ENCODE peak calls at places on chromosomes 7 and 10, in ten cellular contexts. V, U, Z, W, D, B, L, A, E and O are unnamed samples.

GRCh38 chr10:117944676-117945447 is 101.9 kb downstream of the RAB11FIP2 start:
- DNase-seq in L (no peak), V (no peak), E (no peak), Z (no peak), U (no peak), B (no peak), W (no peak), D (no peak), A (no peak), O (no peak)

GRCh38 chr7:128827971-128828711 is 2.1 kb upstream of the FLNC start:
- DNase-seq in E (no peak), B (peak; percentile 79), U (no peak), D (no peak), V (peak; percentile 56), Z (no peak), L (peak; percentile 91), W (no peak), A (peak; percentile 88), O (peak; percentile 77)

GRCh38 chr10:29370612-29371092 is 81.8 kb downstream of the LYZL1 start:
- DNase-seq in B (no peak), D (no peak), U (no peak), V (no peak), L (no peak), Z (no peak), W (peak; percentile 8), E (no peak), A (no peak), O (no peak)

GRCh38 chr7:37031571-37032257 is 307.4 kb upstream of the AOAH start:
- DNase-seq in W (peak; percentile 97), D (peak; percentile 87), U (peak; percentile 73), Z (peak; percentile 21), L (peak; percentile 61), A (peak; percentile 100), B (peak; percentile 88), V (peak; percentile 76), E (peak; percentile 75), O (peak; percentile 94)

GRCh38 chr7:156356551-156356950 is 284.0 kb upstream of the RNF32 start:
- DNase-seq in Z (no peak), A (no peak), L (no peak), V (no peak), D (no peak), E (no peak), W (no peak), B (no peak), U (no peak), O (no peak)

GRCh38 chr10:17178006-17178405 is 23.5 kb downstream of the TRDMT1 start:
- DNase-seq in Z (no peak), D (no peak), L (no peak), A (no peak), B (no peak), W (no peak), V (no peak), E (no peak), U (no peak), O (no peak)

GRCh38 chr10:116597543-116597942 is 6.8 kb downstream of the PNLIPRP1 start:
- DNase-seq in V (no peak), D (no peak), W (no peak), L (no peak), E (no peak), B (no peak), A (no peak), U (peak; percentile 39), Z (no peak), O (no peak)

GRCh38 chr7:15199482-15199881 is 296.9 kb upstream of the DGKB start:
- DNase-seq in D (no peak), A (peak; percentile 1), Z (no peak), W (no peak), B (no peak), L (no peak), E (no peak), U (no peak), V (no peak), O (no peak)

DNA sequence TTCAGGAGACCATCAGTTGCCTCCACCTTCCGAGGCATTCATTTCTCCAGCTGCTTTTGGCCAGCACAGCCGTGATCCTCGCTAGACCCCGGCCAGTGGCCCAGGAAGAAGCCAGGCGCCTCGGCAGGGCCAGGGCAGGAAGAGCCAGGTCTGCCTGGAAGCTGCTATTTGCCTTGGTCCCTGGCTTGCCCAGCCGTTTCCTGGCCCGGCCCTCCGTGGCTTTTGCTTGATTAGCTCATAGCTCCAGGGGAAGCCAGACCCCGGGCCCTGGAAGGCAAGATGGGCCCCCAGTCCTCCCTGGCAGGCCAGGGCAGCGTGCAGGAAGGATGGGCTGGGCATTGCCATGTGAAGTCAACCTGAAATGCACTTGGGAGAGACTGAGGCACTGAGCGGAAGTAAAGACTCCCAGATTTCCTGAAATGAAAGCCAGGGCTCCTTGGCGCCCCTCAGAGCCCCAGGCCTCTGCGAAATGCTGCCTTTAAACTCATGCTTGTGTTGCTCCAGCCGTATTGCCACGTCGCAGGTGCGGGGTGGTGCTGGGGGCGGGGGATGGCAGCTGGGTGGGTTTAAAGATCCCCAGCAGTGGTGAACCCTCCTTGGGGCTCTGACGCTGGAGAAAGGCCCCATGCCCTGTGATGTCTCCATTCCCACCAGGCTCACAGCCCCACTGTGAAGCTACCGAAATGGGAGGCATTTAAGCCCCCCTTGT is 160.6 kb downstream of the GRK5 start:
- DNase-seq in U (no peak), V (no peak), A (no peak), D (no peak), W (no peak), Z (no peak), B (no peak), L (no peak), E (no peak), O (no peak)
- H3K27ac ChIP-seq in U (no peak overlapping the region), V (peak overlapping the region; percentile 48), A (peak overlapping the region; percentile 46), D (no peak overlapping the region), W (no peak overlapping the region), Z (no peak overlapping the region), B (peak overlapping the region; percentile 95), L (peak overlapping the region; percentile 73), E (no peak overlapping the region), O (no peak overlapping the region)

DNA sequence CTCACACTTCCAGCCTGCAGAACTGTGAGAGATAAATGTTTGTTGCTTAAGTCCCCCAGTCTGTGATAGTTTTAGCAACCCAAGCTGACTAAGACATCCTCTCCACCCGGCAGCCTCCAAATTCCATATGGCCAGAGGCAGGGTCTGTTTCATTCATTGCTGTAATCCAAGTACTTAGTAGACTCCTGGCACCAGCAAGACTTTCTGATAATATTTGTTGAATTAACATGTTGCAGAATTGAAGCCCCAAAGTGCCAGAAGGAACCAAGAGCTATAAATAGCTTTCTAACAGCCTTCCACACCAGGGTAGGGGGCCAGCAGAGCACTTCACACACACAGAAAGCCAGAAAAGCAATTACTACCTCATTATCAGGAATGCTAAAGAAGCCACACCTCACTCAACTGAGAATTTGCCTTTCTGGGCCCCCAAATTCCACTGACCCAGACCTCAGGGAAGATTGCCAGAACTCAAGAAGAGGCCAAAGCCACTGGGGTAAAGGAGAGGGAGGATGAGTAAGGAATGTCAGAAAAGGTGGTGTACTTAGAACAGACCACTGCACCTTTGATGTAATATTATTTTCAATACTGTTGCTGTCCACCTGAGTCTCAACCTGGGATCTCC is 5.7 kb downstream of the NOD1 start:
- DNase-seq in L (no peak), D (no peak), B (no peak), V (no peak), E (no peak), W (no peak), A (peak; percentile 70), U (no peak), Z (no peak), O (no peak)
- H3K27ac ChIP-seq in L (no peak overlapping the region), D (no peak overlapping the region), B (peak overlapping the region; percentile 99), V (peak overlapping the region; percentile 30), E (no peak overlapping the region), W (no peak overlapping the region), A (no peak overlapping the region), U (no peak overlapping the region), Z (no peak overlapping the region), O (no peak overlapping the region)

GRCh38 chr10:113007343-113007771 is 57.3 kb downstream of the TCF7L2 start:
- DNase-seq in L (no peak), A (no peak), B (no peak), W (no peak), E (no peak), D (no peak), Z (peak; percentile 15), U (no peak), V (no peak), O (no peak)

GRCh38 chr10:113006656-113007342 is 56.8 kb downstream of the TCF7L2 start:
- DNase-seq in A (no peak), W (no peak), E (no peak), L (no peak), D (no peak), U (no peak), V (no peak), Z (no peak), B (no peak), O (no peak)

GRCh38 chr10:113004219-113004618 is 54.2 kb downstream of the TCF7L2 start:
- DNase-seq in A (no peak), Z (no peak), L (no peak), W (no peak), B (no peak), V (no peak), E (no peak), U (no peak), D (no peak), O (no peak)

GRCh38 chr10:113003032-113003431 is 53.0 kb downstream of the TCF7L2 start:
- DNase-seq in W (no peak), Z (no peak), D (no peak), V (no peak), E (no peak), A (no peak), B (no peak), L (no peak), U (no peak), O (no peak)

DNA sequence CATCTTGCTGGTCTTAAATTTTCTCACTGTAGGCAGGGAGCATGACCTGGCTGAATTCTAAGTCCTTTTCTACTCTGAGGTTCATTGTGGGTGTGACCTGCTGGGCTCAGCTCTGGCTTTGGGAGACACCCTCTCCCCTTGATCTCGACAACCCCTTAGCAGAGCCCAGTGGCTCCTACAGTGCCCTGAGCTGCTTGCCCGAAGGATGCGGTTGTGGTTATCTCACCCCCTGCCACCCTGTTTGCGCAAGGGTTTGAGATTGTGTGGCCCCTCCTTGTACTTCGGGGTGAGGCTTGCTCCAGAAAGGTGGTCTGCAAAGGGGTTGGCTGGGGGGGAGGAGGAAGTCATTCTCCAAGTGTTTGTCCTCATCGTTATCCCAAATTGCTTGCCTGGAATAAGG is 55.3 kb downstream of the TCF7L2 start:
- DNase-seq in Z (no peak), W (no peak), V (no peak), B (no peak), D (no peak), L (no peak), U (no peak), A (no peak), E (no peak), O (no peak)
- H3K27ac ChIP-seq in Z (no peak overlapping the region), W (no peak overlapping the region), V (peak overlapping the region; percentile 33), B (peak overlapping the region; percentile 58), D (no peak overlapping the region), L (no peak overlapping the region), U (no peak overlapping the region), A (no peak overlapping the region), E (no peak overlapping the region), O (no peak overlapping the region)

GRCh38 chr10:97334370-97335175 is at the start of gene FRAT2:
- DNase-seq in B (peak; percentile 91), V (peak; percentile 92), E (peak; percentile 93), Z (peak; percentile 86), U (peak; percentile 92), D (peak; percentile 91), W (peak; percentile 86), L (peak; percentile 96), A (peak; percentile 91), O (peak; percentile 96)

GRCh38 chr10:97335188-97335619 is 675 bp upstream of the FRAT2 start:
- DNase-seq in A (no peak), L (no peak), D (no peak), E (no peak), Z (no peak), W (no peak), U (peak; percentile 26), V (no peak), B (no peak), O (peak; percentile 10)

GRCh38 chr10:97333601-97334369 is 744 bp downstream of the FRAT2 start:
- DNase-seq in A (peak; percentile 45), B (peak; percentile 34), V (peak; percentile 50), U (peak; percentile 61), Z (peak; percentile 12), D (no peak), L (peak; percentile 79), E (peak; percentile 52), W (peak; percentile 52), O (no peak)

GRCh38 chr10:97332586-97333350 is 1.8 kb downstream of the FRAT2 start:
- DNase-seq in Z (no peak), V (peak; percentile 26), D (no peak), W (peak; percentile 76), L (peak; percentile 60), B (peak; percentile 62), U (peak; percentile 73), E (peak; percentile 65), A (peak; percentile 87), O (no peak)

DNA sequence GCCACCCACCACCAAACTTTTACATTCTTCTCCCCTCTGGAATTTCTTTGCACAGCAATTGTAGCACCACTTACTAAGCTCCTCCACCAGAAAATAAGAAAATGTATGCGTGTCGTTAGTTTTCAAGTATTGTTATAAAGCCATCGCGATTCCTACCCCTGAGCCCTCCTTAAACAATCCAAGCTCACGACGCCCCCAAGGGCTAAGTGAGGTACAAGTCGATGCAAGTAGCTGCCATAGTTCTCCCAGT is 1.3 kb downstream of the FRAT2 start:
- DNase-seq in Z (no peak), A (peak; percentile 36), U (no peak), L (no peak), E (no peak), D (no peak), V (no peak), W (no peak), B (no peak), O (no peak)
- H3K27ac ChIP-seq in Z (peak overlapping the region; percentile 35), A (peak overlapping the region; percentile 94), U (peak overlapping the region; percentile 87), L (peak overlapping the region; percentile 98), E (peak overlapping the region; percentile 78), D (peak overlapping the region; percentile 97), V (peak overlapping the region; percentile 59), W (peak overlapping the region; percentile 39), B (peak overlapping the region; percentile 95), O (no peak overlapping the region)